ENCODE peak calls at places on chromosomes 3 and 15, in eight cellular contexts. Z is kidney epithelial cell, V is activated B cell treated with CpG ODN at 0.5 μM for 24 hours, M is transverse colon, Q is body of pancreas, F is left ventricle myocardium inferior, D is GM13977, H is left lung. R is an unnamed sample.

GRCh38 chr3:54999159-54999558 is 71.3 kb upstream of the LRTM1 start:
- DNase-seq in Z (peak), V (no peak), M (no peak), Q (no peak), F (no peak), D (no peak), H (no peak), R (no peak)

GRCh38 chr15:85642693-85643058 is 152.0 kb downstream of the KLHL25 start:
- DNase-seq in Z (no peak), V (no peak), M (peak), Q (peak), F (peak), D (no peak), H (no peak), R (no peak)

GRCh38 chr15:41607033-41607432 is 48.0 kb downstream of the TYRO3 start:
- DNase-seq in Z (peak), V (no peak), M (no peak), Q (no peak), F (no peak), D (no peak), H (no peak), R (no peak)

GRCh38 chr15:64865998-64866520 is 24.3 kb downstream of the PLEKHO2 start:
- DNase-seq in Z (no peak), V (no peak), M (peak), Q (no peak), F (no peak), D (no peak), H (no peak), R (no peak)

GRCh38 chr15:68265674-68266073 is 11.9 kb upstream of the FEM1B start:
- DNase-seq in Z (no peak), V (no peak), M (no peak), Q (no peak), F (no peak), D (no peak), H (no peak), R (no peak)

GRCh38 chr3:9402410-9403228 is 5.2 kb downstream of the SETD5 start:
- DNase-seq in Z (no peak), V (no peak), M (peak), Q (peak), F (no peak), D (no peak), H (no peak), R (no peak)

GRCh38 chr3:120071259-120071658 is 23.0 kb downstream of the GSK3B start:
- DNase-seq in Z (no peak), V (no peak), M (no peak), Q (no peak), F (no peak), D (no peak), H (no peak), R (no peak)

GRCh38 chr3:99909714-99910508 is 92.2 kb downstream of the CMSS1 start:
- DNase-seq in Z (peak), V (no peak), M (no peak), Q (no peak), F (no peak), D (no peak), H (no peak), R (no peak)

GRCh38 chr3:174758943-174759342 is 100.2 kb upstream of the NAALADL2 start:
- DNase-seq in Z (no peak), V (no peak), M (no peak), Q (no peak), F (no peak), D (no peak), H (no peak), R (no peak)

GRCh38 chr15:32861741-32862140 is 143.9 kb downstream of the GREM1 start:
- DNase-seq in Z (no peak), V (no peak), M (peak), Q (peak), F (no peak), D (no peak), H (no peak), R (no peak)

GRCh38 chr3:117844676-117845075 is 1135.1 kb downstream of the TUSC7 start:
- DNase-seq in Z (no peak), V (no peak), M (no peak), Q (no peak), F (no peak), D (no peak), H (no peak), R (no peak)

GRCh38 chr15:99228120-99228770 is 21.1 kb downstream of the TTC23 start:
- DNase-seq in Z (no peak), V (no peak), M (no peak), Q (no peak), F (no peak), D (no peak), H (no peak), R (no peak)
- TF ChIP-seq CTCF in Z (no peak), V (no peak), M (no peak), Q (no peak), F (no peak), D (no peak), H (no peak), R (no peak)

GRCh38 chr15:37203050-37203449 is 102.7 kb upstream of the MEIS2 start:
- DNase-seq in Z (no peak), V (no peak), M (no peak), Q (no peak), F (no peak), D (no peak), H (no peak), R (no peak)

GRCh38 chr15:37199546-37199945 is 99.2 kb upstream of the MEIS2 start:
- DNase-seq in Z (no peak), V (no peak), M (no peak), Q (no peak), F (no peak), D (no peak), H (no peak), R (no peak)

GRCh38 chr15:37206690-37207089 is 106.3 kb upstream of the MEIS2 start:
- DNase-seq in Z (no peak), V (no peak), M (no peak), Q (no peak), F (no peak), D (no peak), H (no peak), R (no peak)

GRCh38 chr15:37208475-37209363 is 108.4 kb upstream of the MEIS2 start:
- DNase-seq in Z (no peak), V (no peak), M (no peak), Q (no peak), F (no peak), D (no peak), H (peak), R (no peak)

DNA sequence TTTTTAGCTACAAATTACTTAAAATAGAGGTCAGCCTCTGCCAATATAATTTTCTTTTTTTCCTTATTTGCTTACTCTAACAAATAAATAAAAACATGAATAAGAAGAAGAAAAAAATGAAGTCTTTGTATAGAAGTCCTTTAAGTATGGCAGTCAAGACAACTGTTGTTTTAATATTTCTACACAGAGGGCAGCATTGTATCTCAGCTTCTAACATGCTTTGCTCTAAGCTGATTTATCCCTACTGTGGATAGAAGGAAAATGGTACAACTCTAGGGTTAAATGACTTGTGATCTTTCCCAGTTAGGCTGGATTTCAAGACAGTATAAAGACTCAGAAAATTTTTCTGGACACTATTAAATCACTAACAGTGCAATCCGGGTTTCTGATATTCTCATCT is 104.3 kb upstream of the MEIS2 start:
- DNase-seq in Z (no peak), V (no peak), M (no peak), Q (no peak), F (no peak), D (no peak), H (no peak), R (no peak)
- TF ChIP-seq CTCF in Z (no peak), V (no peak), M (no peak), Q (no peak), F (peak), D (no peak), H (no peak), R (no peak)

GRCh38 chr15:50840520-50840919 is 68.0 kb upstream of the AP4E1 start:
- DNase-seq in Z (no peak), V (no peak), M (no peak), Q (no peak), F (no peak), D (no peak), H (no peak), R (no peak)
- TF ChIP-seq CTCF in Z (no peak), V (no peak), M (no peak), Q (no peak), F (no peak), D (no peak), H (no peak), R (no peak)

GRCh38 chr3:159323848-159324247 is 522.0 kb downstream of the MFSD1 start:
- DNase-seq in Z (no peak), V (no peak), M (no peak), Q (no peak), F (no peak), D (no peak), H (no peak), R (no peak)

GRCh38 chr3:159319156-159319555 is 517.3 kb downstream of the MFSD1 start:
- DNase-seq in Z (no peak), V (no peak), M (no peak), Q (no peak), F (no peak), D (no peak), H (no peak), R (no peak)

GRCh38 chr3:159326998-159327397 is 525.1 kb downstream of the MFSD1 start:
- DNase-seq in Z (no peak), V (no peak), M (no peak), Q (no peak), F (no peak), D (no peak), H (no peak), R (no peak)

DNA sequence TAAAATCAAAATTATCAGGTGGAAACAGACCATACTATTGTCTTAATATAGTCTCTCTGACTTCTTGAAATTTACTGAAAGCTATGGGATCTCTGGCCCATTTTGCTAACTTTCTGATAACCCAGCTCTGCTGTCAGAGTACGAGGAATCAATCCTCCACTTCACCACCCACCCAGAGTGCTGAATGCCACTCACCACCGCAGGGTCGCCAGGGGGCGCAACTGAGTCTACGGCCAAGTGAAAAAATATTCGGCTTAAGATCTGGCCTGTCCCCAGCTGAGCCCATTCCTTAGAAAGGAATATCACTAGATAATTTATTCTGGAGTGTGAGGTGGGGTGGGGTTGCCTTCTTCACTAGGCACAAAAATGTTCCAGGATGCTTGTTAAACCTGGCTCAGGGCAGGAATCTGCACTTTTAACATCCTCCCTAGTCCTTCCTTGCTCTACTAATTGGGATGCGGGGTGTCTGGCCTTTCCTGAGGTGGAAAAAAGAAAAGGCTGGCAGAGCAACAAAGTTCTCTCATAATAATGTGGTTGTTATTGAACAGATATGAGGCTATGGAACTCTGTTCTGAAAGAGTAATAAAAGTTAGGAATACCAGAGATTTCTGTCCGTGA is 520.6 kb downstream of the MFSD1 start:
- DNase-seq in Z (no peak), V (no peak), M (peak), Q (peak), F (peak), D (peak), H (peak), R (no peak)
- TF ChIP-seq CTCF in Z (peak), V (no peak), M (peak), Q (peak), F (peak), D (peak), H (peak), R (peak)